ENCODE peak calls at places on chromosomes 6 and 20, in six cellular contexts. G is H9, P is IMR-90, D is H1, I is neuronal stem cell, W is mesenchymal stem cell. X is an unnamed sample.
A peak's percentile ranks its signal among the peaks of the same experiment; 100 is the strongest.

GRCh38 chr6:34671801-34672656 is 24.5 kb downstream of the ILRUN start:
- DNase-seq in G (no peak), P (peak; percentile 55), D (no peak), I (no peak), W (peak; percentile 39), X (no peak)

GRCh38 chr6:32171234-32171633 is 4.7 kb downstream of the AGPAT1 start:
- DNase-seq in G (no peak), P (no peak), D (no peak), I (no peak), W (no peak), X (no peak)

GRCh38 chr20:6595704-6596103 is 171.8 kb upstream of the BMP2 start:
- DNase-seq in G (no peak), P (peak; percentile 57), D (no peak), I (no peak), W (no peak), X (no peak)

GRCh38 chr20:51220293-51220706 is 197.4 kb upstream of the KCNG1 start:
- DNase-seq in G (peak; percentile 76), P (no peak), D (no peak), I (no peak), W (no peak), X (peak; percentile 55)

GRCh38 chr6:139990865-139991264 is 616.4 kb upstream of the CITED2 start:
- DNase-seq in G (no peak), P (peak; percentile 52), D (no peak), I (no peak), W (peak; percentile 57), X (peak; percentile 39)

GRCh38 chr20:39631557-39631956 is 669.4 kb downstream of the DHX35 start:
- DNase-seq in G (no peak), P (no peak), D (no peak), I (no peak), W (no peak), X (peak; percentile 47)

GRCh38 chr6:167465497-167465896 is 140.6 kb downstream of the TTLL2 start:
- DNase-seq in G (no peak), P (no peak), D (no peak), I (no peak), W (no peak), X (no peak)

GRCh38 chr6:105038259-105038658 is 81.4 kb downstream of the LIN28B start:
- DNase-seq in G (peak; percentile 49), P (no peak), D (no peak), I (no peak), W (peak; percentile 40), X (no peak)

GRCh38 chr6:19892250-19892649 is 55.1 kb downstream of the ID4 start:
- DNase-seq in G (no peak), P (no peak), D (no peak), I (no peak), W (no peak), X (peak; percentile 98)

GRCh38 chr6:43878823-43879495 is 108.9 kb downstream of the VEGFA start:
- DNase-seq in G (no peak), P (no peak), D (no peak), I (peak; percentile 47), W (no peak), X (no peak)

GRCh38 chr6:75350808-75351207 is 66.2 kb upstream of the TMEM30A start:
- DNase-seq in G (no peak), P (no peak), D (no peak), I (no peak), W (no peak), X (peak; percentile 16)

GRCh38 chr6:156869986-156870398 is 92.8 kb downstream of the ARID1B start:
- DNase-seq in G (peak; percentile 50), P (no peak), D (no peak), I (no peak), W (no peak), X (no peak)
- H4K91ac ChIP-seq in G (no peak overlapping the region), P (no peak overlapping the region), D (peak overlapping the region; percentile 68), I (peak overlapping the region; percentile 3), W (no peak overlapping the region), X (no peak overlapping the region)

GRCh38 chr6:88059221-88059620 is 11.6 kb downstream of the SPACA1 start:
- DNase-seq in G (no peak), P (no peak), D (no peak), I (no peak), W (no peak), X (no peak)
- H4K91ac ChIP-seq in G (no peak overlapping the region), P (no peak overlapping the region), D (no peak overlapping the region), I (no peak overlapping the region), W (no peak overlapping the region), X (no peak overlapping the region)

DNA sequence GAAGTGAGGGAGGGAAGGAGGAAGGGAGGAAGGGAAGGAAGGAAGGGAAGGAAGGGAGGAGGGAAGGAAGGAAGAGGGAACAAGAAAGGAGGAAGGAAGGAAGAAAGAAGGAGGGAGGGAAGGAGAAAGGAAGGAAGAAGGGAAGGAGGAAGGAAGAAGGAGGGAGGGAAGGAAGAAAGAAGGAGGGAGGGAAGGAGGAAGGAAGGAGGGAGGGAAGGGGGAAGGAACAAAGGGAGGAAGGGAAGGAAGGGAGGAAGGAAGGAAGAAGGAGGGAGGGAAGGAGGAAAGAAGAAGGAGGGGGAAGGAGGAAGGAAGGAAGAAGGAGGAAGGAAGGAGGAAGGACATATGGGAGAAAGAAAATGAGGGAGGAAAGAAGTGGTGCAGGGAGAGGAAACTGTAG is 184.7 kb upstream of the PMEPA1 start:
- DNase-seq in G (no peak), P (no peak), D (no peak), I (no peak), W (no peak), X (no peak)
- H4K91ac ChIP-seq in G (no peak overlapping the region), P (no peak overlapping the region), D (no peak overlapping the region), I (no peak overlapping the region), W (no peak overlapping the region), X (no peak overlapping the region)

GRCh38 chr20:63544241-63544957 is 3.1 kb downstream of the SRMS start:
- DNase-seq in G (no peak), P (no peak), D (no peak), I (no peak), W (no peak), X (no peak)

GRCh38 chr20:63544958-63545516 is 2.5 kb downstream of the SRMS start:
- DNase-seq in G (no peak), P (no peak), D (no peak), I (no peak), W (no peak), X (no peak)

GRCh38 chr20:63543131-63543530 is 4.4 kb downstream of the SRMS start:
- DNase-seq in G (no peak), P (no peak), D (no peak), I (no peak), W (no peak), X (no peak)

GRCh38 chr20:63542696-63543095 is 4.9 kb downstream of the SRMS start:
- DNase-seq in G (no peak), P (no peak), D (no peak), I (no peak), W (no peak), X (no peak)

GRCh38 chr20:63543733-63544132 is 3.8 kb downstream of the SRMS start:
- DNase-seq in G (no peak), P (no peak), D (no peak), I (no peak), W (no peak), X (no peak)
- H4K91ac ChIP-seq in G (no peak overlapping the region), P (no peak overlapping the region), D (no peak overlapping the region), I (no peak overlapping the region), W (no peak overlapping the region), X (no peak overlapping the region)

GRCh38 chr6:143052282-143052681 is 8.4 kb upstream of the AIG1 start:
- DNase-seq in G (no peak), P (no peak), D (no peak), I (no peak), W (no peak), X (no peak)
- H4K91ac ChIP-seq in G (no peak overlapping the region), P (no peak overlapping the region), D (no peak overlapping the region), I (no peak overlapping the region), W (no peak overlapping the region), X (no peak overlapping the region)

GRCh38 chr6:132404330-132404729 is 3.1 kb upstream of the MOXD1 start:
- DNase-seq in G (no peak), P (no peak), D (no peak), I (no peak), W (no peak), X (no peak)
- H4K91ac ChIP-seq in G (no peak overlapping the region), P (no peak overlapping the region), D (no peak overlapping the region), I (no peak overlapping the region), W (no peak overlapping the region), X (no peak overlapping the region)

GRCh38 chr6:72446427-72446826 is 175.4 kb upstream of the KCNQ5 start:
- DNase-seq in G (no peak), P (peak; percentile 28), D (no peak), I (no peak), W (no peak), X (no peak)
- H4K91ac ChIP-seq in G (no peak overlapping the region), P (no peak overlapping the region), D (no peak overlapping the region), I (no peak overlapping the region), W (no peak overlapping the region), X (no peak overlapping the region)